ENCODE peak calls at places on chromosomes 16 and 17, in seven cellular contexts. C is Panc1, U is colonic mucosa, Q is mammary epithelial cell, E is lung, Z is heart right ventricle, W is ascending aorta. B is an unnamed sample.

GRCh38 chr17:49315551-49315951 is 46.5 kb downstream of the ZNF652 start:
- DNase-seq in U (peak), Q (peak), W (peak), E (peak), Z (peak), C (peak), B (no peak)

GRCh38 chr17:54983260-54983659 is 14.7 kb downstream of the STXBP4 start:
- DNase-seq in W (no peak), Z (no peak), U (no peak), Q (no peak), C (no peak), E (no peak), B (no peak)

GRCh38 chr16:70380205-70380918 is 33.7 kb downstream of the DDX19A start:
- DNase-seq in Z (peak), E (peak), U (peak), Q (peak), W (no peak), C (no peak), B (peak)

GRCh38 chr17:80269405-80269807 is 8.8 kb downstream of the RNF213 start:
- DNase-seq in Z (no peak), U (no peak), C (no peak), Q (no peak), W (no peak), E (no peak), B (no peak)

GRCh38 chr17:78316867-78317816 is 42.7 kb downstream of the SOCS3 start:
- DNase-seq in Z (no peak), Q (no peak), E (peak), C (no peak), W (no peak), U (peak), B (peak)

GRCh38 chr17:31373150-31374082 is 18.1 kb upstream of the RAB11FIP4 start:
- DNase-seq in C (peak), U (no peak), E (no peak), W (no peak), Z (no peak), Q (peak), B (peak)

GRCh38 chr17:61307905-61308886 is 91.4 kb upstream of the TBX2 start:
- DNase-seq in Q (no peak), U (no peak), W (no peak), E (peak), C (no peak), Z (no peak), B (no peak)

GRCh38 chr16:50311134-50311528 is 44.8 kb downstream of the ADCY7 start:
- DNase-seq in Q (no peak), U (no peak), E (no peak), W (no peak), C (no peak), Z (no peak), B (no peak)

GRCh38 chr17:8726477-8726876 is 18.2 kb downstream of the CCDC42 start:
- DNase-seq in U (no peak), E (no peak), C (no peak), W (no peak), Z (no peak), Q (no peak), B (no peak)

GRCh38 chr16:54928016-54928356 is 2.7 kb upstream of the IRX5 start:
- DNase-seq in Z (no peak), W (no peak), C (no peak), U (no peak), E (no peak), Q (peak), B (no peak)

GRCh38 chr16:49022351-49022963 is 259.2 kb downstream of the CBLN1 start:
- DNase-seq in U (no peak), Q (peak), C (no peak), E (no peak), W (no peak), Z (no peak), B (no peak)

GRCh38 chr16:89120921-89121351 is 27.3 kb downstream of the ACSF3 start:
- DNase-seq in U (no peak), Q (no peak), Z (no peak), E (no peak), W (no peak), C (no peak), B (no peak)

GRCh38 chr16:3215601-3216262 is 19.2 kb downstream of the ZNF200 start:
- DNase-seq in W (no peak), C (no peak), Q (no peak), E (no peak), Z (no peak), U (no peak), B (no peak)

GRCh38 chr17:46154151-46154816 is 38.9 kb downstream of the KANSL1 start:
- DNase-seq in C (no peak), U (no peak), Z (no peak), W (no peak), Q (no peak), E (no peak), B (no peak)

GRCh38 chr17:18229254-18229653 is 3.8 kb downstream of the LLGL1 start:
- DNase-seq in Q (no peak), Z (no peak), C (no peak), W (no peak), U (no peak), E (no peak), B (no peak)

GRCh38 chr17:18231156-18231555 is 5.7 kb downstream of the LLGL1 start:
- DNase-seq in W (no peak), E (no peak), U (no peak), Z (no peak), Q (no peak), C (no peak), B (no peak)

GRCh38 chr17:18228176-18228682 is 2.8 kb downstream of the LLGL1 start:
- DNase-seq in Q (no peak), E (no peak), U (no peak), W (no peak), C (no peak), Z (no peak), B (no peak)

GRCh38 chr17:18229771-18230170 is 4.3 kb downstream of the LLGL1 start:
- DNase-seq in Z (no peak), W (no peak), C (no peak), U (no peak), Q (no peak), E (no peak), B (no peak)

DNA sequence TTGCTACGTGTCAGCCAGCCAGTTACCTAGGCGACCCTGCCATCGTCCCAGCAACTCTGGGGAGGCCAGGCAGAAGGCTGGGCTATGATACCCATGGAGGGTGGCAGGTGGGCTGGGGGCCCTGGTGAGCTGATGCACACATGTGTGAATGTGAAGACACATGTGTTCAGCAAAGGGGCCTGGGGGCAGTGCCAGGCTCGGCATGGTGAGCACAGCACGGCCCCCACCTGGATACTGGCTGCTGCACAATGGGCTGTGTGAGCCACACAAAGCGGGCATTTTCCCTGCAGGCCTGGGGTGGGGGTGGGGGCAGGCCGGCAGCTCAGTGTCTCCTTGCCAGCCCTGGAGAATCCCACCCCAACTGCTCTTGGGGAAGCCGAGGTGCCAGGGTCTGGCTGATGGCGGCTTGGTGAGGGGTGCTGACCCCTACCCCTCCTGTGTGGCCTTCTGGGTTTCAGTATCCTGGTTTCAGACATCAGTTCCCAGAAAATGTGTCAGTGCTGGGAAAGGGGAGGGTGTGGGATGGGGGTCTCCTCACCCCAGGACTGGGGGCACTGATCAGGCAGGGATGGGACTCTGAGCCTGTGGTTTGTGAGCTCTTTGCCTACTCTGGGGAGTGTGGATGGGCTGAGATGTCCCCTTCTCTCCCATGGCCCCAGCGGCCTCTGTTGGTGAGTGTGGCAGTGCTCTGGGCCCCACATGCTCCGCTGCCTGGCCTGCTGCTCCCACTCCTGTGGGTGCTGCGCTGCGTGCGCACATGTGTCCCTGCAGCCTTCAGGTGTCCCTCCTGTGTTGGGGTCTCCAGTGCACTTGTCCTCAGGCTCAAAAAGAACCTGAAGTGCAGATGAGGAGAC is 5.1 kb downstream of the LLGL1 start:
- DNase-seq in E (no peak), U (no peak), Z (no peak), W (no peak), C (no peak), Q (no peak), B (no peak)
- H3K27ac ChIP-seq in E (no peak), U (no peak), Z (no peak), W (no peak), C (no peak), Q (no peak), B (no peak)

DNA sequence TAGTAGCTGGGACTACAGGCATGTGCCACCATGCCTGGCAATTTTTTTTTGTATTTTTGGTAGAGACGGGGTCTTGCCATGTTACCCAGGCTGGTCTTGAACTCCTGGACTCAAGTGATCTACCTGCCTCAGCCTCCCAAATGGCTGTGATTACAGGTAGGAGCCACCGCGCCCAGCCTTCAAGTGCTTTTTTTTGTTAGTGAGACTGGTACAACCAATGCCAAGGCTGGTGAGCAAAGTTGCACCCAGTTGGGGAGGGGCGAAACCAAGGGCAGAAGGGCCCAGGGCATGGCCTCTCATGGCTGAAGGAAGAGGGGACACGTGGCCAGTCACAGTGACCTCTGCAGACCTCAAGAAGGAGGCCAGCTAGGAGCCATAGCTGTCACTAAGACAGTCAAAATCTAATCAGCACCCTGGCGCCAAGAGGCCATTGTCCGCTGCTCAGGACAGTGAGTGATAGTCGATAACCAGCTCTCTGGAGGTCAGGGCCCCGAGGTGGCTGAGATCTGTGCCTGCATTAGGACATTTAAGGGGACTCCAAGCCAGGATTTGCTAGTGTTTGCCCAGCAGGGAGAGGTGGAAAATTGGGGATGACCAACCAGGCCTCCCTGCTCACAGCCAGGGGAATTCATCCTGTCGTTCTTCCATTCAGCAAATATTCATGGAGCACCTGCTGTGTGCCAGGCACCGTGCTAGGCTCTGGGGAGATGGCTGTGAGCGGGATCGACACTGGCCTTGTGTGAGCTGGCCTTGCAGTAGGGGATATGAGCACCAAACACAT is 10.2 kb downstream of the IL4R start:
- DNase-seq in E (no peak), Z (no peak), W (no peak), C (no peak), Q (no peak), U (no peak), B (no peak)
- H3K27ac ChIP-seq in E (peak), Z (peak), W (peak), C (no peak), Q (peak), U (peak), B (no peak)

GRCh38 chr16:104828-105374 is 26.9 kb downstream of the MPG start:
- DNase-seq in C (no peak), Z (no peak), Q (no peak), U (no peak), W (no peak), E (no peak), B (no peak)

GRCh38 chr16:102060-102855 is 24.2 kb downstream of the MPG start:
- DNase-seq in W (peak), U (no peak), Q (peak), C (no peak), Z (peak), E (no peak), B (no peak)

GRCh38 chr16:100989-101388 is 23.0 kb downstream of the MPG start:
- DNase-seq in W (no peak), E (no peak), Q (no peak), C (no peak), U (no peak), Z (no peak), B (no peak)

GRCh38 chr16:104355-104754 is 26.3 kb downstream of the MPG start:
- DNase-seq in C (no peak), U (no peak), W (no peak), Z (no peak), E (no peak), Q (no peak), B (no peak)

DNA sequence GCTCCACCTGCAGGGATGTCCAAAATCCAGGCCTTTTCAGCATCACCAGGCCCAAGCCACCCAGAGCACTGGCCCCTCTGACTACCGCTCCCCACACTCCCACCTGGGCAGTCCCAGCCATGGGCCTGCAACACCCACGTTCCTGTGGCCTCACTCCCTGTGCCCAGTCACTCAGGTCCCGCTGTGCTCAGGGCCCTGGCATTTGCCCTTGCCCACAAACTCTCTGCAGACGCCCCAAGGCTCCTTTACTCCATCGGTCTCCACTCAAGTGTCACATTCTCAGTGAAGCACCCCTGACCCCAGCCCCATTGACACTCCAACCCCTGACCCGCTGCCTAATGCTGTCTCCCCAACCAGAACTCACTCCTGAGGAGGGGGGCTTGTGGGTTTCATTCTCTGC is 23.6 kb downstream of the MPG start:
- DNase-seq in E (no peak), Z (no peak), W (no peak), C (no peak), U (no peak), Q (peak), B (no peak)
- H3K27ac ChIP-seq in E (peak), Z (peak), W (peak), C (no peak), U (no peak), Q (no peak), B (no peak)

GRCh38 chr17:19238167-19238505 is 970 bp downstream of the EPN2 start:
- DNase-seq in U (peak), C (no peak), W (no peak), E (peak), Q (peak), Z (peak), B (no peak)
- H3K27ac ChIP-seq in U (peak), C (peak), W (peak), E (peak), Q (peak), Z (peak), B (no peak)

GRCh38 chr16:57637424-57637823 is 9.0 kb downstream of the ADGRG1 start:
- DNase-seq in Q (no peak), U (no peak), Z (peak), E (no peak), W (no peak), C (no peak), B (no peak)

GRCh38 chr16:57637965-57638364 is 9.5 kb downstream of the ADGRG1 start:
- DNase-seq in U (no peak), W (no peak), C (no peak), Z (no peak), E (no peak), Q (no peak), B (no peak)

GRCh38 chr16:57637020-57637419 is 8.6 kb downstream of the ADGRG1 start:
- DNase-seq in Z (no peak), E (no peak), U (no peak), C (no peak), W (no peak), Q (no peak), B (no peak)

GRCh38 chr16:57639172-57639571 is 10.7 kb downstream of the ADGRG1 start:
- DNase-seq in Q (no peak), Z (no peak), W (no peak), E (no peak), C (no peak), U (no peak), B (no peak)

DNA sequence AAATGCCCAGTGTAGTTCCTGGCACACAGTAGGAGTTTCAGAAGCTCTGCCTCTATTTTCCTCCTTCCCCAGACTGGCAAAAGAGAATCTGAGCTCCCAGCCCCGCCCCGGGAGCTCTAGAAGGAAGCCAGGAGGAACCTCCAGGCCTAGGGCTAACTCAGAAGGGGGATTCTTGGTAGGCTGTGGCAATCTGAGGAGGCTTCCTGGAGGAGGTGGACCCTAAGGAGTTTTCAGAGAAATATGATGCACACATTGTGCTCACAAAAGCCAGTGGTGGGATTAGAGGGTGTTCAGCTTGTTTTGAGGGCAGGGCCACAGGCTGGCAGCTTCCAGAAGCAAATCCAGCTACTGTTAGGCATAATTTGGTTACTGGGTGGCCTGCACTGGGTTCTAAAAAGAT is 10.0 kb downstream of the ADGRG1 start:
- DNase-seq in W (no peak), E (no peak), C (no peak), U (no peak), Q (no peak), Z (no peak), B (no peak)
- H3K27ac ChIP-seq in W (no peak), E (peak), C (no peak), U (no peak), Q (no peak), Z (peak), B (no peak)

DNA sequence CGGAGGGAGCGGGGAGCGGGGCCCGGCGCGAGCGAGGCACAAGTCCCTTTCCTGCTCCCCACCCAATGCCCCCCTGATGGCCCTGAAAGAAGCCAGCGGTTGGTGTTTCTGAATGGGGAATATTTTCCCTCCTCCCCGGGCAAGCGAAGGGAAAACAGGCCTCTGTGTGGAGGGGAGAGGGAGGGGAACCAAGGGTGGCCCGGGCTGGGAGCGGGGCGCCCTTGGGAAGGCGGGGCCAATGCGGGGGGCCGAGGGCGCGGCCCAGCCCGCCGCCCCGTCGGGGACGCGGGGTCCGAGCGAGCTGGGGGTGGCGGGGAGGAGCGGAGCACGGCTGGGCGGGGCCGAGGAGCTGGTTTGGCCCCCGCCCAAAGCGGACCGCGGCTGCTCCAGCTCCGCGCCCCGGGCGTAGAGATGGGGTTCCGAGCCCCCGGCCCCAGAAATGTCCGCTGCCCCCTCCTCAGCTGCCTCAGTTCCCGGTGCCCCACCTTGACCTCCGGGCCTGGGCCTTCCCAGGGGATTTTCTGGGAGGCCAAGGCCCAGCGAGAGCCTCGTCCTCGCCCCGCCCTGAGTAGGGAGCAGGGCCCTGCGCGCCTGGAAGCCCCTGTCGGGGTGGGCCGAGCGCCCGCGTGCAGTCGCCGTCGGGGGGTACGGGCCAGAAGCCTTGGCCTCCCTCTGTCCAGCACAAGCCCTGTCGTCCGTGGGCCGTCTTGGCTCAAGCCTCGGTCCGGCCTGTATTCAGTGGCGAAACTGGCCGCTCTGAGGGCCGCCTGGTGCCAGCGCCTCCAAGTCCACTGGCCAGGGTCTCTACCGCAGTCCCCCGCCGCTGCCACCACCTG is 3.9 kb upstream of the HEXIM1 start:
- DNase-seq in C (no peak), Z (peak), Q (no peak), E (no peak), W (no peak), U (no peak), B (no peak)
- H3K27ac ChIP-seq in C (no peak), Z (peak), Q (no peak), E (peak), W (peak), U (peak), B (no peak)

GRCh38 chr16:67892899-67893790 is at the start of gene PSKH1:
- DNase-seq in W (peak), Q (peak), C (peak), U (peak), E (peak), Z (peak), B (peak)
- H3K27ac ChIP-seq in W (peak), Q (peak), C (peak), U (peak), E (peak), Z (peak), B (no peak)

DNA sequence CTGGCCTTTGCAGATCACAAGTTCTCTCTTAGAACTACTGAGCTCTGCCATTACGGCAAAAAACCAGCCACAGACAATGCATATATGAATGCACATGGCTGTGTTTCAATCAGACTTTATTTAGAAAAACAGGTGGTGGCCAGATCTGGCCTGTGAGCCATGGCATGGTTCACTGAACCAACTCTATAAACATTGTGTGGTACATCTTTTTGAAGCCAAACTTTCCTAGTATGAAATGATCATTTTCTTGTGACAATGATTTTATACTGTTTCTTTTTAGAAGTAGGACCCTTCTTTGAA is 65.9 kb upstream of the AMZ2 start:
- DNase-seq in U (no peak), W (no peak), E (no peak), C (no peak), Q (no peak), Z (no peak), B (no peak)
- H3K27ac ChIP-seq in U (no peak), W (no peak), E (no peak), C (no peak), Q (no peak), Z (no peak), B (no peak)

DNA sequence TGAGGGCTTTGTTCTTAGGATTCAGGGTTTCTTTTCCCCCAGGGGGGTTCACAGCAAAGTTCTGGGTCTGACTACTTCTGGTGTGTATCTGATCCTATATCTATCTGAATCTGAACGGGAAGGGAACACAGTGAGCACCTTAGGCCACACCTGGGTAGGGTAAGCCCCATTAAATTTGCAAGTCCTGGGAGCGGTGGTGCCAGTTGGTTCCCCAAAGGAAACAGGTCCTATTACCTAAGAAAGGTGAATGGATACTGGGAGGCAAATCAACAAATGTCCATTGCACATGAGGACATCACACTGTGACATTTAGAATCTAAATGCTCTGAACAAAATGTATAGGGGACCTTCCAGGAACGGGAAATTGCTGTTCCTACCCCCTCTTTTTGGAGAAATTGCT is 54.6 kb downstream of the BMERB1 start:
- DNase-seq in Q (no peak), C (no peak), Z (no peak), U (no peak), E (no peak), W (no peak), B (no peak)
- H3K27ac ChIP-seq in Q (no peak), C (peak), Z (peak), U (peak), E (no peak), W (peak), B (no peak)